ENCODE peak calls at places on chromosomes 4 and X, in ten cellular contexts. X is HTR-8/SVneo; G is ACHN; T is fibroblast of lung; Q is Right ventricle myocardium inferior; I is activated CD8-positive, alpha-beta memory T cell treated with anti-CD3 and anti-CD28 coated beads, Interleukin-2, amount 50 U/mL, for 48 hours; E is ascending aorta; O is nucleus accumbens; J is KG1; B is NCI-H2171. N is an unnamed sample.

GRCh38 chrX:22090181-22090580 is 58.1 kb downstream of the PHEX start:
- DNase-seq in G (no peak), T (peak; percentile 82), Q (no peak), I (no peak), B (no peak), E (no peak), X (no peak), J (no peak), O (no peak), N (no peak)

GRCh38 chrX:3403748-3404147 is 57.3 kb upstream of the MXRA5 start:
- DNase-seq in B (no peak), J (no peak), I (no peak), E (no peak), X (no peak), O (no peak), Q (no peak), T (no peak), G (no peak), N (no peak)

GRCh38 chr4:2247128-2248043 is 5.5 kb upstream of the HAUS3 start:
- DNase-seq in J (no peak), X (no peak), Q (peak; percentile 59), E (no peak), G (no peak), B (no peak), O (no peak), I (peak; percentile 44), T (no peak), N (peak; percentile 37)

GRCh38 chr4:3285558-3286334 is 7.1 kb upstream of the RGS12 start:
- DNase-seq in J (no peak), O (no peak), G (no peak), X (no peak), Q (peak; percentile 49), E (no peak), I (peak; percentile 49), B (no peak), T (peak; percentile 54), N (peak; percentile 50)

GRCh38 chr4:42610941-42611340 is 46.0 kb downstream of the ATP8A1 start:
- DNase-seq in B (no peak), T (no peak), I (no peak), J (no peak), E (no peak), O (no peak), G (no peak), Q (no peak), X (no peak), N (no peak)

GRCh38 chrX:69142688-69143239 is 22.5 kb downstream of the PJA1 start:
- DNase-seq in B (no peak), E (no peak), T (no peak), J (no peak), X (no peak), G (no peak), Q (no peak), O (no peak), I (no peak), N (no peak)

GRCh38 chrX:54597728-54598127 is 67.7 kb downstream of the GNL3L start:
- DNase-seq in Q (no peak), O (no peak), E (no peak), X (no peak), I (no peak), T (no peak), G (no peak), B (no peak), J (no peak), N (no peak)

GRCh38 chrX:103404225-103405008 is 28.1 kb downstream of the BEX3 start:
- DNase-seq in I (peak; percentile 73), T (peak; percentile 91), B (peak; percentile 60), E (peak; percentile 24), J (no peak), X (peak; percentile 34), Q (peak; percentile 65), O (peak; percentile 11), G (peak; percentile 76), N (peak; percentile 50)

GRCh38 chr4:13881880-13882279 is 254.4 kb upstream of the BOD1L1 start:
- DNase-seq in J (no peak), B (no peak), O (no peak), I (no peak), X (no peak), G (no peak), E (no peak), T (peak; percentile 32), Q (no peak), N (no peak)

N was measured in Right ventricle myocardium superior.